ENCODE peak calls at places on chromosomes 5 and 9, in six cellular contexts. M is HFFc6, D is cardiac muscle cell, Q is ovary, E is hepatocyte, I is RWPE2. Z is an unnamed sample.
A peak's percentile ranks its signal among the peaks of the same experiment; 100 is the strongest.

GRCh38 chr5:93831449-93831848 is 90.0 kb upstream of the POU5F2 start:
- DNase-seq in M (peak; percentile 91), D (peak; percentile 69), Q (no peak), E (no peak), I (no peak), Z (no peak)

GRCh38 chr9:69255591-69255990 is 69.4 kb upstream of the ENTREP1 start:
- DNase-seq in M (no peak), D (no peak), Q (no peak), E (no peak), I (no peak), Z (no peak)

GRCh38 chr5:1754531-1755220 is 45.0 kb downstream of the MRPL36 start:
- DNase-seq in M (no peak), D (no peak), Q (no peak), E (no peak), I (no peak), Z (no peak)

GRCh38 chr5:66769839-66770617 is 173.8 kb downstream of the MAST4 start:
- DNase-seq in M (peak; percentile 4), D (peak; percentile 40), Q (no peak), E (peak; percentile 30), I (no peak), Z (peak; percentile 7)

GRCh38 chr5:51651889-51652288 is 268.6 kb downstream of the ISL1 start:
- DNase-seq in M (peak; percentile 64), D (peak; percentile 2), Q (no peak), E (no peak), I (no peak), Z (no peak)

GRCh38 chr9:99167694-99168093 is 54.0 kb downstream of the ALG2 start:
- DNase-seq in M (no peak), D (no peak), Q (no peak), E (no peak), I (no peak), Z (peak; percentile 51)

GRCh38 chr5:142439208-142439607 is 114.4 kb upstream of the SPRY4 start:
- DNase-seq in M (no peak), D (peak; percentile 76), Q (no peak), E (no peak), I (no peak), Z (no peak)

GRCh38 chr5:64497390-64497789 is 8.4 kb upstream of the RGS7BP start:
- DNase-seq in M (peak; percentile 29), D (peak; percentile 4), Q (no peak), E (peak; percentile 46), I (no peak), Z (no peak)

GRCh38 chr5:61744690-61745619 is 412.9 kb downstream of the ZSWIM6 start:
- DNase-seq in M (no peak), D (no peak), Q (no peak), E (no peak), I (no peak), Z (no peak)

GRCh38 chr5:35859101-35859661 is 2.5 kb downstream of the IL7R start:
- DNase-seq in M (peak; percentile 36), D (peak; percentile 25), Q (no peak), E (no peak), I (no peak), Z (no peak)

GRCh38 chr5:122346897-122347581 is 35.0 kb downstream of the SNCAIP start:
- DNase-seq in M (no peak), D (no peak), Q (no peak), E (no peak), I (no peak), Z (no peak)

GRCh38 chr9:98551511-98552286 is 157.0 kb downstream of the GABBR2 start:
- DNase-seq in M (peak; percentile 77), D (peak; percentile 21), Q (no peak), E (peak; percentile 22), I (no peak), Z (no peak)

GRCh38 chr5:115109388-115109787 is 60.3 kb downstream of the TRIM36 start:
- DNase-seq in M (no peak), D (no peak), Q (no peak), E (no peak), I (no peak), Z (no peak)

GRCh38 chr9:108186996-108187395 is 668.8 kb downstream of the ACTL7B start:
- DNase-seq in M (no peak), D (peak; percentile 86), Q (peak; percentile 38), E (no peak), I (no peak), Z (no peak)

GRCh38 chr5:137344723-137345322 is 154.3 kb downstream of the SPOCK1 start:
- DNase-seq in M (peak; percentile 67), D (peak; percentile 85), Q (no peak), E (peak; percentile 39), I (no peak), Z (peak; percentile 55)

GRCh38 chr9:126763130-126763764 is 41.6 kb upstream of the ZBTB43 start:
- DNase-seq in M (no peak), D (no peak), Q (no peak), E (no peak), I (no peak), Z (peak; percentile 19)

GRCh38 chr5:137751869-137752491 is 2.2 kb downstream of the HNRNPA0 start:
- DNase-seq in M (peak; percentile 65), D (peak; percentile 90), Q (no peak), E (peak; percentile 76), I (no peak), Z (peak; percentile 51)

GRCh38 chr9:90547896-90548295 is 94.7 kb downstream of the DIRAS2 start:
- DNase-seq in M (no peak), D (no peak), Q (no peak), E (no peak), I (no peak), Z (no peak)

GRCh38 chr9:90433398-90433890 is 209.2 kb downstream of the DIRAS2 start:
- DNase-seq in M (no peak), D (peak; percentile 54), Q (no peak), E (peak; percentile 87), I (no peak), Z (no peak)

GRCh38 chr5:142032747-142033631 is 20.2 kb upstream of the GNPDA1 start:
- DNase-seq in M (no peak), D (peak; percentile 57), Q (no peak), E (no peak), I (no peak), Z (no peak)

GRCh38 chr5:150347003-150347402 is 10.5 kb upstream of the TCOF1 start:
- DNase-seq in M (no peak), D (no peak), Q (no peak), E (no peak), I (no peak), Z (no peak)

GRCh38 chr5:157951673-157952373 is 92.9 kb upstream of the CLINT1 start:
- DNase-seq in M (no peak), D (peak; percentile 29), Q (no peak), E (no peak), I (no peak), Z (no peak)

GRCh38 chr5:171907731-171908343 is 98.6 kb downstream of the FBXW11 start:
- DNase-seq in M (peak; percentile 65), D (peak; percentile 78), Q (no peak), E (peak; percentile 79), I (no peak), Z (peak; percentile 71)

GRCh38 chr5:16668194-16668593 is 51.4 kb upstream of the RETREG1 start:
- DNase-seq in M (no peak), D (no peak), Q (no peak), E (no peak), I (no peak), Z (no peak)

GRCh38 chr9:7185612-7186011 is 427.8 kb downstream of the KDM4C start:
- DNase-seq in M (peak; percentile 75), D (peak; percentile 92), Q (no peak), E (peak; percentile 32), I (no peak), Z (no peak)

GRCh38 chr9:33227741-33228140 is 12.2 kb upstream of the SPINK4 start:
- DNase-seq in M (no peak), D (no peak), Q (no peak), E (no peak), I (no peak), Z (no peak)

GRCh38 chr9:116877072-116877471 is 190.0 kb downstream of the TRIM32 start:
- DNase-seq in M (no peak), D (no peak), Q (no peak), E (no peak), I (no peak), Z (no peak)

GRCh38 chr5:32612134-32612888 is 27.0 kb downstream of the SUB1 start:
- DNase-seq in M (no peak), D (peak; percentile 34), Q (no peak), E (no peak), I (no peak), Z (no peak)

GRCh38 chr9:118170032-118170955 is 466.1 kb downstream of the TLR4 start:
- DNase-seq in M (peak; percentile 2), D (peak; percentile 31), Q (no peak), E (peak; percentile 73), I (no peak), Z (peak; percentile 33)
- TF ChIP-seq CTCF in M (peak; percentile 61), D (peak; percentile 36), Q (no peak), E (peak; percentile 77), I (peak; percentile 86), Z (peak; percentile 47)

GRCh38 chr9:83220737-83221136 is 157.8 kb upstream of the RASEF start:
- DNase-seq in M (peak; percentile 84), D (peak; percentile 89), Q (no peak), E (peak; percentile 65), I (no peak), Z (peak; percentile 63)

GRCh38 chr9:83218411-83219090 is 155.6 kb upstream of the RASEF start:
- DNase-seq in M (no peak), D (no peak), Q (no peak), E (no peak), I (no peak), Z (no peak)

GRCh38 chr9:83219924-83220438 is 157.0 kb upstream of the RASEF start:
- DNase-seq in M (no peak), D (no peak), Q (no peak), E (peak; percentile 39), I (no peak), Z (no peak)

GRCh38 chr9:83219154-83219923 is 156.4 kb upstream of the RASEF start:
- DNase-seq in M (peak; percentile 77), D (peak; percentile 95), Q (peak; percentile 85), E (peak; percentile 91), I (peak; percentile 66), Z (peak; percentile 48)
- TF ChIP-seq CTCF in M (peak; percentile 80), D (peak; percentile 83), Q (no peak), E (peak; percentile 70), I (peak; percentile 81), Z (peak; percentile 37)

GRCh38 chr9:93296889-93297480 is 113.0 kb downstream of the WNK2 start:
- DNase-seq in M (no peak), D (no peak), Q (peak; percentile 9), E (no peak), I (no peak), Z (no peak)

GRCh38 chr9:93299418-93300174 is 115.7 kb downstream of the WNK2 start:
- DNase-seq in M (no peak), D (no peak), Q (peak; percentile 4), E (no peak), I (no peak), Z (no peak)

GRCh38 chr9:93300175-93300572 is 116.2 kb downstream of the WNK2 start:
- DNase-seq in M (no peak), D (no peak), Q (peak; percentile 1), E (no peak), I (no peak), Z (no peak)

GRCh38 chr9:93298498-93299417 is 114.8 kb downstream of the WNK2 start:
- DNase-seq in M (no peak), D (no peak), Q (peak; percentile 19), E (no peak), I (no peak), Z (no peak)

GRCh38 chr9:93297659-93298497 is 113.9 kb downstream of the WNK2 start:
- DNase-seq in M (no peak), D (no peak), Q (peak; percentile 9), E (no peak), I (no peak), Z (no peak)
- TF ChIP-seq CTCF in M (no peak), D (no peak), Q (no peak), E (no peak), I (no peak), Z (no peak)

GRCh38 chr9:110429453-110429852 is 91.8 kb upstream of the TXNDC8 start:
- DNase-seq in M (no peak), D (no peak), Q (no peak), E (no peak), I (no peak), Z (no peak)
- TF ChIP-seq CTCF in M (peak; percentile 58), D (peak; percentile 20), Q (no peak), E (no peak), I (peak; percentile 32), Z (no peak)